ENCODE peak calls at places on chromosome 10, in seven cellular contexts. One of them, this sample, is unnamed.

GRCh38 chr10:34189830-34190229 is 625.3 kb downstream of the PARD3 start:
- DNase-seq in stimulated activated CD4-positive, alpha-beta T cell treated with anti-CD3 and anti-CD28 coated beads, Interleukin-4, amount 100 ng/mL, for 1 hour: no peak
- DNase-seq in neural progenitor cell: no peak
- DNase-seq in sciatic nerve: no peak
- DNase-seq in lung microvascular endothelial cell: no peak
- DNase-seq in NCI-H748 treated with DMSO at 0.1 percent for 48 hours: no peak
- DNase-seq in OCI-LY7: no peak
- DNase-seq in this sample: no peak

GRCh38 chr10:85614566-85614965 is 752.0 kb downstream of the GRID1 start:
- DNase-seq in neural progenitor cell: no peak
- DNase-seq in OCI-LY7: no peak
- DNase-seq in stimulated activated CD4-positive, alpha-beta T cell treated with anti-CD3 and anti-CD28 coated beads, Interleukin-4, amount 100 ng/mL, for 1 hour: no peak
- DNase-seq in NCI-H748 treated with DMSO at 0.1 percent for 48 hours: no peak
- DNase-seq in lung microvascular endothelial cell: no peak
- DNase-seq in sciatic nerve: no peak
- DNase-seq in this sample: no peak

GRCh38 chr10:120998782-120999285 is 147.7 kb downstream of the WDR11 start:
- DNase-seq in lung microvascular endothelial cell: no peak
- DNase-seq in OCI-LY7: no peak
- DNase-seq in neural progenitor cell: no peak
- DNase-seq in sciatic nerve: no peak
- DNase-seq in NCI-H748 treated with DMSO at 0.1 percent for 48 hours: no peak
- DNase-seq in stimulated activated CD4-positive, alpha-beta T cell treated with anti-CD3 and anti-CD28 coated beads, Interleukin-4, amount 100 ng/mL, for 1 hour: no peak
- DNase-seq in this sample: no peak

GRCh38 chr10:127018766-127019165 is 113.5 kb downstream of the DOCK1 start:
- DNase-seq in sciatic nerve: no peak
- DNase-seq in neural progenitor cell: no peak
- DNase-seq in lung microvascular endothelial cell: no peak
- DNase-seq in OCI-LY7: no peak
- DNase-seq in stimulated activated CD4-positive, alpha-beta T cell treated with anti-CD3 and anti-CD28 coated beads, Interleukin-4, amount 100 ng/mL, for 1 hour: no peak
- DNase-seq in NCI-H748 treated with DMSO at 0.1 percent for 48 hours: no peak
- DNase-seq in this sample: no peak

GRCh38 chr10:106615081-106615480 is 549.4 kb downstream of the SORCS1 start:
- DNase-seq in NCI-H748 treated with DMSO at 0.1 percent for 48 hours: no peak
- DNase-seq in sciatic nerve: no peak
- DNase-seq in lung microvascular endothelial cell: no peak
- DNase-seq in OCI-LY7: no peak
- DNase-seq in stimulated activated CD4-positive, alpha-beta T cell treated with anti-CD3 and anti-CD28 coated beads, Interleukin-4, amount 100 ng/mL, for 1 hour: no peak
- DNase-seq in neural progenitor cell: no peak
- DNase-seq in this sample: peak

GRCh38 chr10:101000602-101000991 is 989 bp downstream of the LZTS2 start:
- DNase-seq in OCI-LY7: no peak
- DNase-seq in lung microvascular endothelial cell: peak
- DNase-seq in stimulated activated CD4-positive, alpha-beta T cell treated with anti-CD3 and anti-CD28 coated beads, Interleukin-4, amount 100 ng/mL, for 1 hour: no peak
- DNase-seq in sciatic nerve: no peak
- DNase-seq in NCI-H748 treated with DMSO at 0.1 percent for 48 hours: no peak
- DNase-seq in neural progenitor cell: no peak
- DNase-seq in this sample: no peak

GRCh38 chr10:132112611-132113010 is 46.9 kb downstream of the JAKMIP3 start:
- DNase-seq in stimulated activated CD4-positive, alpha-beta T cell treated with anti-CD3 and anti-CD28 coated beads, Interleukin-4, amount 100 ng/mL, for 1 hour: no peak
- DNase-seq in NCI-H748 treated with DMSO at 0.1 percent for 48 hours: no peak
- DNase-seq in OCI-LY7: no peak
- DNase-seq in sciatic nerve: no peak
- DNase-seq in lung microvascular endothelial cell: no peak
- DNase-seq in neural progenitor cell: no peak
- DNase-seq in this sample: no peak

GRCh38 chr10:17228081-17229015 is at the start of gene VIM:
- DNase-seq in neural progenitor cell: peak
- DNase-seq in OCI-LY7: peak
- DNase-seq in NCI-H748 treated with DMSO at 0.1 percent for 48 hours: no peak
- DNase-seq in lung microvascular endothelial cell: peak
- DNase-seq in sciatic nerve: peak
- DNase-seq in stimulated activated CD4-positive, alpha-beta T cell treated with anti-CD3 and anti-CD28 coated beads, Interleukin-4, amount 100 ng/mL, for 1 hour: peak
- DNase-seq in this sample: peak

GRCh38 chr10:102629661-102630614 is 14.3 kb upstream of the TRIM8 start:
- DNase-seq in neural progenitor cell: peak
- DNase-seq in OCI-LY7: no peak
- DNase-seq in lung microvascular endothelial cell: peak
- DNase-seq in sciatic nerve: peak
- DNase-seq in NCI-H748 treated with DMSO at 0.1 percent for 48 hours: no peak
- DNase-seq in stimulated activated CD4-positive, alpha-beta T cell treated with anti-CD3 and anti-CD28 coated beads, Interleukin-4, amount 100 ng/mL, for 1 hour: no peak
- DNase-seq in this sample: peak

GRCh38 chr10:46019541-46020343 is 10.7 kb downstream of the NCOA4 start:
- DNase-seq in neural progenitor cell: peak
- DNase-seq in lung microvascular endothelial cell: peak
- DNase-seq in sciatic nerve: no peak
- DNase-seq in stimulated activated CD4-positive, alpha-beta T cell treated with anti-CD3 and anti-CD28 coated beads, Interleukin-4, amount 100 ng/mL, for 1 hour: no peak
- DNase-seq in OCI-LY7: peak
- DNase-seq in NCI-H748 treated with DMSO at 0.1 percent for 48 hours: no peak
- DNase-seq in this sample: no peak

GRCh38 chr10:6501931-6502330 is 78.1 kb downstream of the PRKCQ start:
- DNase-seq in sciatic nerve: no peak
- DNase-seq in lung microvascular endothelial cell: no peak
- DNase-seq in neural progenitor cell: no peak
- DNase-seq in NCI-H748 treated with DMSO at 0.1 percent for 48 hours: no peak
- DNase-seq in stimulated activated CD4-positive, alpha-beta T cell treated with anti-CD3 and anti-CD28 coated beads, Interleukin-4, amount 100 ng/mL, for 1 hour: no peak
- DNase-seq in OCI-LY7: no peak
- DNase-seq in this sample: no peak

GRCh38 chr10:73879296-73880173 is 5.2 kb upstream of the CAMK2G start:
- DNase-seq in sciatic nerve: peak
- DNase-seq in stimulated activated CD4-positive, alpha-beta T cell treated with anti-CD3 and anti-CD28 coated beads, Interleukin-4, amount 100 ng/mL, for 1 hour: peak
- DNase-seq in neural progenitor cell: peak
- DNase-seq in OCI-LY7: peak
- DNase-seq in lung microvascular endothelial cell: peak
- DNase-seq in NCI-H748 treated with DMSO at 0.1 percent for 48 hours: peak
- DNase-seq in this sample: peak

GRCh38 chr10:103926722-103927319 is 8.8 kb upstream of the STN1 start:
- DNase-seq in OCI-LY7: no peak
- DNase-seq in lung microvascular endothelial cell: no peak
- DNase-seq in stimulated activated CD4-positive, alpha-beta T cell treated with anti-CD3 and anti-CD28 coated beads, Interleukin-4, amount 100 ng/mL, for 1 hour: no peak
- DNase-seq in NCI-H748 treated with DMSO at 0.1 percent for 48 hours: no peak
- DNase-seq in sciatic nerve: no peak
- DNase-seq in neural progenitor cell: no peak
- DNase-seq in this sample: no peak

GRCh38 chr10:77904110-77904860 is 22.3 kb downstream of the DLG5 start:
- DNase-seq in lung microvascular endothelial cell: no peak
- DNase-seq in NCI-H748 treated with DMSO at 0.1 percent for 48 hours: no peak
- DNase-seq in stimulated activated CD4-positive, alpha-beta T cell treated with anti-CD3 and anti-CD28 coated beads, Interleukin-4, amount 100 ng/mL, for 1 hour: no peak
- DNase-seq in neural progenitor cell: no peak
- DNase-seq in sciatic nerve: no peak
- DNase-seq in OCI-LY7: no peak
- DNase-seq in this sample: no peak

GRCh38 chr10:49750546-49750945 is 11.6 kb downstream of the OGDHL start:
- DNase-seq in sciatic nerve: no peak
- DNase-seq in NCI-H748 treated with DMSO at 0.1 percent for 48 hours: no peak
- DNase-seq in stimulated activated CD4-positive, alpha-beta T cell treated with anti-CD3 and anti-CD28 coated beads, Interleukin-4, amount 100 ng/mL, for 1 hour: no peak
- DNase-seq in lung microvascular endothelial cell: no peak
- DNase-seq in neural progenitor cell: no peak
- DNase-seq in OCI-LY7: no peak
- DNase-seq in this sample: no peak

GRCh38 chr10:15829495-15829894 is 30.8 kb downstream of the MINDY3 start:
- DNase-seq in stimulated activated CD4-positive, alpha-beta T cell treated with anti-CD3 and anti-CD28 coated beads, Interleukin-4, amount 100 ng/mL, for 1 hour: no peak
- DNase-seq in OCI-LY7: no peak
- DNase-seq in neural progenitor cell: no peak
- DNase-seq in NCI-H748 treated with DMSO at 0.1 percent for 48 hours: no peak
- DNase-seq in sciatic nerve: no peak
- DNase-seq in lung microvascular endothelial cell: no peak
- DNase-seq in this sample: no peak

GRCh38 chr10:46550076-46550790 is 6.2 kb downstream of the GPRIN2 start:
- DNase-seq in OCI-LY7: no peak
- DNase-seq in NCI-H748 treated with DMSO at 0.1 percent for 48 hours: no peak
- DNase-seq in lung microvascular endothelial cell: no peak
- DNase-seq in neural progenitor cell: no peak
- DNase-seq in stimulated activated CD4-positive, alpha-beta T cell treated with anti-CD3 and anti-CD28 coated beads, Interleukin-4, amount 100 ng/mL, for 1 hour: no peak
- DNase-seq in sciatic nerve: peak
- DNase-seq in this sample: no peak

GRCh38 chr10:110151467-110151866 is 55.9 kb upstream of the MXI1 start:
- DNase-seq in NCI-H748 treated with DMSO at 0.1 percent for 48 hours: peak
- DNase-seq in OCI-LY7: no peak
- DNase-seq in stimulated activated CD4-positive, alpha-beta T cell treated with anti-CD3 and anti-CD28 coated beads, Interleukin-4, amount 100 ng/mL, for 1 hour: no peak
- DNase-seq in lung microvascular endothelial cell: no peak
- DNase-seq in sciatic nerve: no peak
- DNase-seq in neural progenitor cell: peak
- DNase-seq in this sample: no peak

GRCh38 chr10:117955171-117955570 is 91.6 kb downstream of the RAB11FIP2 start:
- DNase-seq in sciatic nerve: no peak
- DNase-seq in NCI-H748 treated with DMSO at 0.1 percent for 48 hours: no peak
- DNase-seq in neural progenitor cell: no peak
- DNase-seq in OCI-LY7: no peak
- DNase-seq in stimulated activated CD4-positive, alpha-beta T cell treated with anti-CD3 and anti-CD28 coated beads, Interleukin-4, amount 100 ng/mL, for 1 hour: no peak
- DNase-seq in lung microvascular endothelial cell: no peak
- DNase-seq in this sample: no peak

GRCh38 chr10:73183882-73184281 is 16.0 kb downstream of the FAM149B1 start:
- DNase-seq in NCI-H748 treated with DMSO at 0.1 percent for 48 hours: no peak
- DNase-seq in OCI-LY7: no peak
- DNase-seq in lung microvascular endothelial cell: peak
- DNase-seq in stimulated activated CD4-positive, alpha-beta T cell treated with anti-CD3 and anti-CD28 coated beads, Interleukin-4, amount 100 ng/mL, for 1 hour: no peak
- DNase-seq in neural progenitor cell: no peak
- DNase-seq in sciatic nerve: no peak
- DNase-seq in this sample: peak

GRCh38 chr10:13792011-13792410 is 205.2 kb downstream of the PRPF18 start:
- DNase-seq in NCI-H748 treated with DMSO at 0.1 percent for 48 hours: no peak
- DNase-seq in OCI-LY7: no peak
- DNase-seq in sciatic nerve: no peak
- DNase-seq in stimulated activated CD4-positive, alpha-beta T cell treated with anti-CD3 and anti-CD28 coated beads, Interleukin-4, amount 100 ng/mL, for 1 hour: no peak
- DNase-seq in lung microvascular endothelial cell: no peak
- DNase-seq in neural progenitor cell: no peak
- DNase-seq in this sample: no peak

GRCh38 chr10:93594518-93594917 is 6.5 kb downstream of the RBP4 start:
- DNase-seq in lung microvascular endothelial cell: no peak
- DNase-seq in NCI-H748 treated with DMSO at 0.1 percent for 48 hours: no peak
- DNase-seq in neural progenitor cell: no peak
- DNase-seq in OCI-LY7: no peak
- DNase-seq in stimulated activated CD4-positive, alpha-beta T cell treated with anti-CD3 and anti-CD28 coated beads, Interleukin-4, amount 100 ng/mL, for 1 hour: no peak
- DNase-seq in sciatic nerve: no peak
- DNase-seq in this sample: no peak

GRCh38 chr10:3803884-3804741 is 19.1 kb upstream of the KLF6 start:
- DNase-seq in sciatic nerve: no peak
- DNase-seq in neural progenitor cell: no peak
- DNase-seq in lung microvascular endothelial cell: peak
- DNase-seq in NCI-H748 treated with DMSO at 0.1 percent for 48 hours: peak
- DNase-seq in stimulated activated CD4-positive, alpha-beta T cell treated with anti-CD3 and anti-CD28 coated beads, Interleukin-4, amount 100 ng/mL, for 1 hour: peak
- DNase-seq in OCI-LY7: peak
- DNase-seq in this sample: peak

GRCh38 chr10:49191349-49191748 is 3.2 kb upstream of the TMEM273 start:
- DNase-seq in neural progenitor cell: no peak
- DNase-seq in sciatic nerve: no peak
- DNase-seq in NCI-H748 treated with DMSO at 0.1 percent for 48 hours: no peak
- DNase-seq in stimulated activated CD4-positive, alpha-beta T cell treated with anti-CD3 and anti-CD28 coated beads, Interleukin-4, amount 100 ng/mL, for 1 hour: no peak
- DNase-seq in lung microvascular endothelial cell: no peak
- DNase-seq in OCI-LY7: no peak
- DNase-seq in this sample: no peak

GRCh38 chr10:66717221-66717981 is 208.4 kb upstream of the LRRTM3 start:
- DNase-seq in neural progenitor cell: no peak
- DNase-seq in sciatic nerve: no peak
- DNase-seq in NCI-H748 treated with DMSO at 0.1 percent for 48 hours: no peak
- DNase-seq in stimulated activated CD4-positive, alpha-beta T cell treated with anti-CD3 and anti-CD28 coated beads, Interleukin-4, amount 100 ng/mL, for 1 hour: no peak
- DNase-seq in lung microvascular endothelial cell: no peak
- DNase-seq in OCI-LY7: no peak
- DNase-seq in this sample: no peak

GRCh38 chr10:14003517-14003916 is 327.2 kb downstream of the FRMD4A start:
- DNase-seq in neural progenitor cell: no peak
- DNase-seq in NCI-H748 treated with DMSO at 0.1 percent for 48 hours: no peak
- DNase-seq in OCI-LY7: no peak
- DNase-seq in stimulated activated CD4-positive, alpha-beta T cell treated with anti-CD3 and anti-CD28 coated beads, Interleukin-4, amount 100 ng/mL, for 1 hour: no peak
- DNase-seq in sciatic nerve: no peak
- DNase-seq in lung microvascular endothelial cell: no peak
- DNase-seq in this sample: no peak